ENCODE peak calls at places on chromosome 11, in four cellular contexts. J is breast epithelium, A is A549, B is tibial nerve. S is an unnamed sample. For H3K4me1, the result is how much of the 10 kb centered on the place peaks cover.

GRCh38 chr11:2802389-2803185 is 83.0 kb downstream of the CDKN1C start:
- DNase-seq in A (no peak), B (peak), J (peak), S (peak)

GRCh38 chr11:94000641-94001040 is 20.5 kb upstream of the HEPHL1 start:
- DNase-seq in A (no peak), J (no peak), B (no peak), S (no peak)

GRCh38 chr11:11265994-11266606 is 87.0 kb downstream of the CSNK2A3 start:
- DNase-seq in B (no peak), J (no peak), A (peak), S (peak)

GRCh38 chr11:130601141-130601540 is 152.7 kb downstream of the ADAMTS15 start:
- DNase-seq in B (peak), J (no peak), A (no peak), S (no peak)

GRCh38 chr11:62025429-62026105 is 58.1 kb upstream of the FTH1 start:
- DNase-seq in A (peak), B (peak), J (peak), S (peak)

GRCh38 chr11:4076774-4077173 is 17.8 kb upstream of the RRM1 start:
- DNase-seq in A (no peak), B (no peak), J (no peak), S (no peak)

GRCh38 chr11:10285148-10285802 is 8.7 kb downstream of the SBF2 start:
- DNase-seq in B (no peak), A (peak), J (no peak), S (no peak)

GRCh38 chr11:60767388-60767811 is 10.7 kb downstream of the MS4A15 start:
- DNase-seq in J (no peak), A (peak), B (no peak), S (no peak)

GRCh38 chr11:3109921-3110706 is 52.9 kb upstream of the CARS1 start:
- DNase-seq in A (peak), J (no peak), B (peak), S (no peak)

GRCh38 chr11:2097356-2097997 is 41.7 kb downstream of the IGF2 start:
- DNase-seq in A (no peak), B (peak), J (no peak), S (peak)

GRCh38 chr11:59158206-59159068 is 13.5 kb upstream of the DTX4 start:
- DNase-seq in B (no peak), J (no peak), A (peak), S (peak)

GRCh38 chr11:96097844-96098421 is 174.0 kb upstream of the MTMR2 start:
- DNase-seq in A (no peak), B (no peak), J (no peak), S (peak)

GRCh38 chr11:9797300-9797699 is 133.4 kb downstream of the SWAP70 start:
- DNase-seq in J (no peak), B (no peak), A (no peak), S (no peak)

GRCh38 chr11:27210509-27210908 is 152.5 kb downstream of the CCDC34 start:
- DNase-seq in B (no peak), J (no peak), A (no peak), S (peak)
- H3K4me1 ChIP-seq in B (under half), J (under half), A (half or more), S (under half)

DNA sequence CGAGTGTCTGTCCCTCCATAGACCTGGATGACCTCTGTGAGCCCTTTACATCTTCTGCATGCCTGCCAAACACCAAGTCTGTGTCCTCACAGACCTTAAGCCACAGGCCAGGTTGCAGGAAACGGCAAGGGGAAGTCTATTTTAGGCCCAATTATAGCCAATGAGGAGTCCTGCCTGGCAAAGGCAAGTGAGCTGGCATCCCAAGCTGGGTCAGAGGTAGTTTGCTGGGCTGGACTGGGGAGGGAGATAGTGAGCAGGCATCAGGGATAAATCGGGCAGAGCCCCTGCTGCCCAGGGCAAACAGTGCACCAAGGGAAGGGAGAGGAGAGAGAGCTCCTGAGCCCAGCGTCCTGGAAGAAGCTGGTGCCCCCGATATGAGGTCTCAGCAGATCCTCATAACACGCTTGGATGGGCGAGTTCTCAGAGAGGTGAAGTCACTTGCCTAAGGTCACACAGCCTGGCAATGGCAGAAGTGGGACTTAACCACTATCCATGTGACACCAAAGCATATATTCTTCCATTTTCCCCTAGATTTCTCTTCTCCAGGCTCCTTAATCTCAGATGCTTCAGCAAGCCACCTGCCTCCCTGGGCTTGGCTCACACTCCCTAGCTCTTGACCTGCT is 3.7 kb upstream of the RELT start:
- DNase-seq in B (no peak), A (peak), J (no peak), S (no peak)
- TF ChIP-seq CTCF in B (no peak), A (no peak), J (no peak), S (no peak)

DNA sequence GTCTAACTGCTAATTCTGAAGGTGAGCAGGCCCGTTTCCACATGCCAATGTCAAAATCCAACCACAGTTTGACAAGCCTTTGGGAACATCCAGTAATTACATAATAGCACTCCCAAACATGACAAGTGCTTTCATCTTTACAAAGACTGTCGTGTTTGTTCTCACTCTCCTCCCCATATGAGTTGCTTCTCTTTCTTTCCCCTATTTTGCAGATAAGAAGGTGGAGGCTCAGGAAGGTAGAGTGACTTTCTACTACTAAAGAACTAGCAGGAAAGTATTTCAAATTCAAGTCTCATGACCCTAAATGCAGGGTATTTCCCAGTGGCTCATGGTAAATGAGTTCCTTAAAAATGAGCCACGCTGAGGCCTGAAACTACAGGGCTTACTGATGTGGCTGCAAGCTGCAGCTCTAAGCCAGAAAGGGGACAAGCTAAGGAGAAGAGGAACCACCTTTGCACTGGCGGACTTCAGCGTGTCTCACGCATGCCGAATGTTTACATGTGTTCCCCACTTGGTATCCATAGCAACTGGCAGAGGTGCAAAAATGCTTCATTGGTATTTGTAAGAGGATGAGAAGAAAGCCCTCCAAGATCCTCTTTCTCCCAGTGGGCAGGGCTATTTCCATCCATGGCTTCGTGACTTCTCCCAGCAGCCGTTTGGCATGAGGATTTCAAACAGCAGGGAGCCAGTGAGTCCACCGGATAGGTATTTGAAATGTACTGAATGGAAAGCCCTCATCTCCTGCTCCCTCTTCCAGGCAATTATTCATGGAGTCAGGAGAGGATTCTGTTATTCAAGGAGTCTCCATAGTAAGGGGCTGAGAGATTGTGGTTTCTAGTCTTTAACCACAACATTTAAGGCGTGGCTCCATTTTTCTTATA is 55.5 kb upstream of the CD44 start:
- DNase-seq in J (peak), A (peak), B (peak), S (peak)
- H3K4me3 ChIP-seq in J (no peak), A (no peak), B (no peak), S (no peak)

GRCh38 chr11:122140535-122140934 is 24.5 kb upstream of the BLID start:
- DNase-seq in A (no peak), B (no peak), J (no peak), S (no peak)
- H3K4me1 ChIP-seq in A (half or more), B (under half), J (under half), S (under half)

GRCh38 chr11:47536925-47537324 is 16.0 kb downstream of the CELF1 start:
- DNase-seq in B (no peak), A (no peak), J (no peak), S (no peak)

GRCh38 chr11:47541070-47541469 is 11.9 kb downstream of the CELF1 start:
- DNase-seq in J (no peak), A (no peak), B (no peak), S (no peak)

GRCh38 chr11:47534707-47535251 is 18.2 kb downstream of the CELF1 start:
- DNase-seq in B (no peak), J (no peak), A (no peak), S (no peak)

GRCh38 chr11:47538741-47539575 is 14.0 kb downstream of the CELF1 start:
- DNase-seq in J (no peak), B (no peak), A (no peak), S (no peak)

DNA sequence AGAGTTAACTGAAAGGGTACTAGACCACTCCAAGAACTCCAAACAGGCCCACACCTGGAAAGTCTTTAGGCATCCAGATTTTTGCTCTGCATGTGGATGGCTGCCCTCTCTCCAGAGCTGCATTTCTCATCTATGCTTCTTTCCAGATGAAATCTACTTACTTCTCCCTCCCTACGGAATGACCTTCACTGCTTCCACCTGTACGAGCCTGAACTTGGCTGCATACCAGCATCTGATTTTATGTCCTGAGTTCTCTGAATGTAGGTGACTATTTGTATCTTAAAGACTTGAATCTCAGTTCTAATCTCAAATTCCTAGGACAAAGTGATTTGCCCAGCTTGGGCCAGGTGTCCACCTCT is 13.3 kb downstream of the CELF1 start:
- DNase-seq in A (no peak), J (no peak), B (no peak), S (no peak)
- TF ChIP-seq CTCF in A (no peak), J (no peak), B (no peak), S (no peak)

DNA sequence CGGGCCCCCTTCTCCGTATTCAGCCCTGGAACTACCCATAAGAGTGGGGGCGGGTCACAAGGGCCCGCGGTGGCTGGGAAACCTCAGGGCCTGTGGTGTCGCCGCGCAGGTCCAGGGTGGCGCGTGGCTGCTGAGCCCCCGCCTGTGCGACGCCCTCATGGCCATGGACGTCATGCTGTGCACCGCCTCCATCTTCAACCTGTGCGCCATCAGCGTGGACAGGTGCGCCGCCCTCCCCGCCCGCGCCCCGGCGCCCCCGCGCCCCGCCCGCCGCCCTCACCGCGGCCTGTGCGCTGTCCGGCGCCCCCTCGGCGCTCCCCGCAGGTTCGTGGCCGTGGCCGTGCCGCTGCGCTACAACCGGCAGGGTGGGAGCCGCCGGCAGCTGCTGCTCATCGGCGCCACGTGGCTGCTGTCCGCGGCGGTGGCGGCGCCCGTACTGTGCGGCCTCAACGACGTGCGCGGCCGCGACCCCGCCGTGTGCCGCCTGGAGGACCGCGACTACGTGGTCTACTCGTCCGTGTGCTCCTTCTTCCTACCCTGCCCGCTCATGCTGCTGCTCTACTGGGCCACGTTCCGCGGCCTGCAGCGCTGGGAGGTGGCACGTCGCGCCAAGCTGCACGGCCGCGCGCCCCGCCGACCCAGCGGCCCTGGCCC is 2.4 kb downstream of the DRD4 start:
- DNase-seq in A (no peak), J (no peak), B (no peak), S (no peak)
- H3K4me3 ChIP-seq in A (no peak), J (no peak), B (no peak), S (no peak)

GRCh38 chr11:34343686-34344085 is 14.1 kb downstream of the ABTB2 start:
- DNase-seq in J (no peak), A (no peak), B (no peak), S (no peak)
- H3K4me1 ChIP-seq in J (under half), A (half or more), B (under half), S (under half)

S was measured in colonic mucosa.